ENCODE peak calls at places on chromosome 7, in five cellular contexts. A is HepG2, P is spleen, Y is IMR-90, L is HCT116. J is an unnamed sample.

GRCh38 chr7:30225863-30226361 is 58.5 kb upstream of the ZNRF2 start:
- DNase-seq in A (no peak), P (peak), Y (peak), L (peak), J (peak)

GRCh38 chr7:65554-65953 is 126.8 kb upstream of the FAM20C start:
- DNase-seq in A (no peak), P (no peak), Y (peak), L (no peak), J (peak)

GRCh38 chr7:66859794-66860645 is 61.0 kb upstream of the TMEM248 start:
- DNase-seq in A (no peak), P (no peak), Y (peak), L (no peak), J (peak)

GRCh38 chr7:50481867-50482266 is 31.7 kb upstream of the FIGNL1 start:
- DNase-seq in A (no peak), P (peak), Y (no peak), L (no peak), J (no peak)

GRCh38 chr7:143369678-143370651 is 7.5 kb upstream of the FAM131B start:
- DNase-seq in A (no peak), P (no peak), Y (no peak), L (no peak), J (no peak)

GRCh38 chr7:2967705-2968104 is 76.0 kb downstream of the CARD11 start:
- DNase-seq in A (no peak), P (no peak), Y (no peak), L (no peak), J (no peak)

GRCh38 chr7:6436385-6436685 is 11.4 kb downstream of the DAGLB start:
- DNase-seq in A (no peak), P (no peak), Y (no peak), L (no peak), J (no peak)

GRCh38 chr7:113283861-113284260 is 165.5 kb upstream of the SMIM30 start:
- DNase-seq in A (no peak), P (no peak), Y (peak), L (no peak), J (no peak)

GRCh38 chr7:42338231-42339222 is 101.5 kb upstream of the GLI3 start:
- DNase-seq in A (no peak), P (no peak), Y (peak), L (no peak), J (no peak)

GRCh38 chr7:32145911-32146310 is 75.7 kb upstream of the PDE1C start:
- DNase-seq in A (no peak), P (no peak), Y (no peak), L (no peak), J (no peak)

GRCh38 chr7:131110294-131111080 is 217.2 kb upstream of the MKLN1 start:
- DNase-seq in A (no peak), P (no peak), Y (peak), L (no peak), J (no peak)

GRCh38 chr7:40015790-40016296 is 65.8 kb downstream of the CDK13 start:
- DNase-seq in A (peak), P (no peak), Y (peak), L (no peak), J (no peak)

GRCh38 chr7:106060394-106060920 is 51.7 kb downstream of the SYPL1 start:
- DNase-seq in A (no peak), P (no peak), Y (no peak), L (no peak), J (no peak)

GRCh38 chr7:126657599-126658358 is 595.0 kb downstream of the GRM8 start:
- DNase-seq in A (peak), P (no peak), Y (no peak), L (no peak), J (no peak)

DNA sequence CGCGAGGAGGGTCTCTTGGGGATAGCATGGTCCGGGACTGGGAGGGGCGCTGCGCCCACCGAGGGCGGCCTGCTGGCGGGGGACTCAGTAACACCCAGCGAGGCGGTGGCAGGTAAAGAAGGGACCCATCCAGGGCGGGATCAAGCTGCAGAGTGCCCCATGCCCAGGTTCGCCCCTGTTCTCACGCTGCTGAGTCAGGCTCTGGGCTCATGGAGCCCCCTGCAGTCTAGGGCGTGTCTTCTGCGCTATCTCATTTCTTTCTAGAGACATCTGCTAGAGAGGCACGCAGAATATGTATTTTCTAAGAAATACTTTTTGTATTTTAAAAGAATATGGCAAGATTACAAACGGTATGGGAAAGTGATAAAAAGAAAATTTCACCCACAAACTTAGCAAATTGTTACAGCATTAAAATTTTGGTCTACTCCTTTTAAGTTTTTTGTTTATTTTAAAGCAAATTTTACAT is 933 bp downstream of the EPDR1 start:
- DNase-seq in A (peak), P (no peak), Y (no peak), L (no peak), J (no peak)
- TF ChIP-seq CTCF in A (peak), P (no peak), Y (no peak), L (no peak), J (no peak)

GRCh38 chr7:94374231-94374630 is 20.5 kb upstream of the COL1A2 start:
- DNase-seq in A (no peak), P (no peak), Y (peak), L (no peak), J (peak)
- TF ChIP-seq POLR2A in A (no peak), P (peak), Y (peak), L (no peak), J (no peak)

GRCh38 chr7:84149573-84149972 is 45.0 kb downstream of the SEMA3A start:
- DNase-seq in A (no peak), P (no peak), Y (no peak), L (no peak), J (no peak)
- H3K4me3 ChIP-seq in A (no peak), P (no peak), Y (no peak), L (no peak), J (no peak)

GRCh38 chr7:158394936-158395335 is 192.7 kb downstream of the PTPRN2 start:
- DNase-seq in A (no peak), P (peak), Y (no peak), L (no peak), J (no peak)
- TF ChIP-seq CTCF in A (peak), P (peak), Y (no peak), L (peak), J (no peak)

GRCh38 chr7:13988765-13989137 is 715 bp downstream of the ETV1 start:
- DNase-seq in A (no peak), P (no peak), Y (peak), L (no peak), J (no peak)
- TF ChIP-seq POLR2A in A (no peak), P (no peak), Y (no peak), L (no peak), J (no peak)

GRCh38 chr7:94590526-94591162 is 65.3 kb downstream of the SGCE start:
- DNase-seq in A (no peak), P (no peak), Y (no peak), L (no peak), J (no peak)
- H3K4me3 ChIP-seq in A (no peak), P (no peak), Y (no peak), L (no peak), J (no peak)

J was measured in gastrocnemius medialis.